ENCODE peak calls at places on chromosome 1, in ten cellular contexts. B, O, K, E, Q, L, R, N, T and Z are unnamed samples.

GRCh38 chr1:230792691-230793462 is 45.7 kb downstream of the CAPN9 start:
- DNase-seq in B (no peak), O (no peak), K (no peak), E (no peak), Q (peak), L (peak), R (no peak), N (no peak), T (no peak), Z (no peak)

GRCh38 chr1:99963041-99963795 is 6.6 kb upstream of the SLC35A3 start:
- DNase-seq in B (no peak), O (no peak), K (no peak), E (no peak), Q (peak), L (no peak), R (no peak), N (no peak), T (no peak), Z (peak)

GRCh38 chr1:3772027-3772714 is 378 bp upstream of the SMIM1 start:
- DNase-seq in B (peak), O (peak), K (peak), E (peak), Q (peak), L (peak), R (peak), N (peak), T (peak), Z (peak)

GRCh38 chr1:183505338-183506089 is 33.2 kb downstream of the SMG7 start:
- DNase-seq in B (no peak), O (no peak), K (no peak), E (no peak), Q (no peak), L (no peak), R (no peak), N (no peak), T (no peak), Z (no peak)

GRCh38 chr1:21277178-21277577 is 13.1 kb downstream of the ECE1 start:
- DNase-seq in B (no peak), O (no peak), K (no peak), E (no peak), Q (no peak), L (no peak), R (no peak), N (no peak), T (no peak), Z (peak)

GRCh38 chr1:89952021-89952995 is 42.6 kb upstream of the ZNF326 start:
- DNase-seq in B (no peak), O (no peak), K (no peak), E (no peak), Q (peak), L (peak), R (no peak), N (no peak), T (no peak), Z (no peak)

GRCh38 chr1:50333595-50333974 is 89.7 kb downstream of the DMRTA2 start:
- DNase-seq in B (peak), O (no peak), K (peak), E (peak), Q (peak), L (peak), R (peak), N (peak), T (no peak), Z (peak)

GRCh38 chr1:228756457-228756856 is 21.2 kb downstream of the RHOU start:
- DNase-seq in B (no peak), O (no peak), K (no peak), E (no peak), Q (no peak), L (no peak), R (no peak), N (no peak), T (no peak), Z (no peak)

GRCh38 chr1:28509705-28510349 is 4.0 kb downstream of the RCC1 start:
- DNase-seq in B (no peak), O (no peak), K (no peak), E (no peak), Q (no peak), L (no peak), R (no peak), N (no peak), T (no peak), Z (no peak)

GRCh38 chr1:151175910-151176309 is at the start of gene TMOD4:
- DNase-seq in B (no peak), O (no peak), K (no peak), E (no peak), Q (peak), L (peak), R (no peak), N (no peak), T (no peak), Z (peak)

GRCh38 chr1:52913014-52913413 is 8.5 kb downstream of the ECHDC2 start:
- DNase-seq in B (no peak), O (no peak), K (no peak), E (no peak), Q (no peak), L (no peak), R (no peak), N (no peak), T (no peak), Z (no peak)
- TF ChIP-seq POLR2A in B (no peak), O (no peak), K (no peak), E (no peak), Q (no peak), L (no peak), R (no peak), N (no peak), T (no peak), Z (no peak)

DNA sequence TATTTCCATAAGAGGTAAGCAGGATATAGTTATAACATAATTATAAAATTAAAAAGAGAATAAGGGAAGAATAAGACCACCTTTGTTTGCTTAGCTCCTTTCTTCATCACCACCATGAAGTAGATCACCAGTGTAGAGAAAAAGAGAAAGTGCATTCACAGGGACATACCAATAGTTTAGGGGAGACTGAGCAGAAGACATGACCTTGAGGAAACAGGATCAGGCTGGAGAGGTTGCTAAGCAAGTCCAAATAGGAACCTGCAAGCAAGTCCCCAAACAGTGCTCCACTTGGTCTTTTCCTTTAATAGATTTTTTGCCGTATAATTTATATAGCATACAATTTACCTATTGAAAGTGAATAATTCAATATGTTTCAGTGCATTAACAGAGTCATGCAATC is 63.0 kb downstream of the KCNT2 start:
- DNase-seq in B (no peak), O (no peak), K (no peak), E (no peak), Q (no peak), L (no peak), R (no peak), N (no peak), T (no peak), Z (no peak)
- TF ChIP-seq POLR2A in B (no peak), O (no peak), K (no peak), E (no peak), Q (no peak), L (no peak), R (no peak), N (no peak), T (no peak), Z (no peak)

GRCh38 chr1:160588468-160588867 is 9.2 kb upstream of the CD84 start:
- DNase-seq in B (no peak), O (no peak), K (no peak), E (no peak), Q (no peak), L (no peak), R (no peak), N (no peak), T (no peak), Z (no peak)
- TF ChIP-seq POLR2A in B (no peak), O (no peak), K (no peak), E (no peak), Q (no peak), L (no peak), R (no peak), N (no peak), T (no peak), Z (no peak)

DNA sequence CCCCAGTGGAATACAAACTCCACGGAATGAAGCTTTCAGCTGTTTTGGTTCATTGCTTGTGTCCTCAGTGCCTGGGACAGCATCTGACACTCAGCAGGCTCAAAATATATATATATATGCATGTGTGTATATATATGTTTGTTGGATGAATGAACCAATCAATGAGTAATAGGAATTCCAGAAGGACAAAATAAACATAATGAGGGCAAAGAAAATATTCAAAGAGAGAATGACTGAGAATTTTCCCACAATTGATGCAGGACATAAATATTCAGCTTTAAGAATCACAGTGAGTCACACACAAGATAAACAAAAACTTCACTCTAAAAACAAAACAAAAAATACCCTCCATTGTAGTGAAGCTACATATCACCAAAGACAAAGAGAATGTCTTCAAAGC is 64.0 kb downstream of the CHD5 start:
- DNase-seq in B (no peak), O (no peak), K (no peak), E (no peak), Q (peak), L (peak), R (no peak), N (no peak), T (no peak), Z (peak)
- TF ChIP-seq POLR2A in B (no peak), O (no peak), K (no peak), E (no peak), Q (no peak), L (no peak), R (no peak), N (no peak), T (no peak), Z (no peak)

DNA sequence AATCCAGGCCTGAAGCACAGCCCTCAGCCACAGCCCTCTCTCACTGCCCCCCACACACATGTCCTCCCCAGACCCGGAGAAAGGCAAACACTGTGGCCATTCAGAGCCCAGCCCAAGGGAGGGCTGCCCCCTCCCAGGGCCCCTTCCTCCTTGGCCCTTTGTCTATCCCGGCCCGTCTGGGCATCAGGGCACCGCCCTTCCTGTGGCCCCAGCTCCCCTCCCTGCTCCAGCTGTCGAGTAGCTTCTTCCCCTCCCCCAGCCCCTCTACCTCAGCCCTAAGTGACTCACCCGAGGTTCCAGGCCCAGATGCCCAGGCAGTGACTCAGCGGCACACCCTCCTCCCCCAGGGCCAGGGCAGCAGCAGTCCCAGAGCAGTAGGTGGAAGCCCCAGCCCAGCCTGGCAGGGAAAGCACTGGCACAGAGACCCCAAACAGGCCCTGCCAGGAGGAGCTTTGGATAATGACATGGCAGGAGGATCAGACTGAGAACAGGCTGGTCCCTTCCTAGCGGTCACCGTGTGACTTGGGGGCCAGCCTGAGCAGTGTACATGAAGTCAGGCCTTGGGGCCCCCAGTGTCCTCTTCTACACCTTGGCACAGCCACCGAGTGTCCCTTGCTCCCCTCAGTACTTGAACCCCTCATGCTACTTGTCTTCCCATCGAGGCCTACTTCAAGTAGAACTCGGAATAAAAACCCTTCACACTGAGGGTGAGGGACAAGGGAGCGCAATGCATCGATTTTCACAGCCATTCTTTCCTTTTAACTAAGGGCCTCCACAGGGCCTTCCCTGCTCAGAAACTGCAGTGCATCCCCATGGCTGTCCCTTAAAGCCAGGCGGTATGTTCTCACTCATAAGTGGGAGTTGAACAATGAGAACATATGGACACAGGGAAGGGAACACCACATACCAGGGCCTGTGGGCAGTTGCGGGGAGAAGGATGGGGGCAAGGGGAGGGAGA is 1.0 kb upstream of the S100A2 start:
- DNase-seq in B (peak), O (peak), K (peak), E (peak), Q (peak), L (peak), R (peak), N (peak), T (peak), Z (peak)
- TF ChIP-seq POLR2A in B (peak), O (peak), K (peak), E (no peak), Q (peak), L (no peak), R (peak), N (no peak), T (peak), Z (no peak)

GRCh38 chr1:161747789-161748188 is 1.8 kb upstream of the DUSP12 start:
- DNase-seq in B (no peak), O (no peak), K (no peak), E (no peak), Q (no peak), L (no peak), R (no peak), N (no peak), T (no peak), Z (no peak)

GRCh38 chr1:161749509-161750407 is at the start of gene DUSP12:
- DNase-seq in B (peak), O (peak), K (peak), E (peak), Q (peak), L (peak), R (peak), N (peak), T (peak), Z (peak)
- TF ChIP-seq POLR2A in B (peak), O (peak), K (peak), E (peak), Q (peak), L (peak), R (peak), N (peak), T (peak), Z (peak)

GRCh38 chr1:30041741-30042437 is 681.5 kb downstream of the MATN1 start:
- DNase-seq in B (no peak), O (no peak), K (no peak), E (no peak), Q (no peak), L (no peak), R (no peak), N (no peak), T (no peak), Z (no peak)

GRCh38 chr1:30044745-30045144 is 678.6 kb downstream of the MATN1 start:
- DNase-seq in B (no peak), O (no peak), K (no peak), E (no peak), Q (no peak), L (no peak), R (no peak), N (no peak), T (no peak), Z (no peak)

GRCh38 chr1:30043731-30044408 is 679.5 kb downstream of the MATN1 start:
- DNase-seq in B (no peak), O (no peak), K (no peak), E (no peak), Q (no peak), L (no peak), R (no peak), N (no peak), T (no peak), Z (no peak)

GRCh38 chr1:30043256-30043655 is 680.1 kb downstream of the MATN1 start:
- DNase-seq in B (no peak), O (no peak), K (no peak), E (no peak), Q (no peak), L (no peak), R (no peak), N (no peak), T (no peak), Z (no peak)

DNA sequence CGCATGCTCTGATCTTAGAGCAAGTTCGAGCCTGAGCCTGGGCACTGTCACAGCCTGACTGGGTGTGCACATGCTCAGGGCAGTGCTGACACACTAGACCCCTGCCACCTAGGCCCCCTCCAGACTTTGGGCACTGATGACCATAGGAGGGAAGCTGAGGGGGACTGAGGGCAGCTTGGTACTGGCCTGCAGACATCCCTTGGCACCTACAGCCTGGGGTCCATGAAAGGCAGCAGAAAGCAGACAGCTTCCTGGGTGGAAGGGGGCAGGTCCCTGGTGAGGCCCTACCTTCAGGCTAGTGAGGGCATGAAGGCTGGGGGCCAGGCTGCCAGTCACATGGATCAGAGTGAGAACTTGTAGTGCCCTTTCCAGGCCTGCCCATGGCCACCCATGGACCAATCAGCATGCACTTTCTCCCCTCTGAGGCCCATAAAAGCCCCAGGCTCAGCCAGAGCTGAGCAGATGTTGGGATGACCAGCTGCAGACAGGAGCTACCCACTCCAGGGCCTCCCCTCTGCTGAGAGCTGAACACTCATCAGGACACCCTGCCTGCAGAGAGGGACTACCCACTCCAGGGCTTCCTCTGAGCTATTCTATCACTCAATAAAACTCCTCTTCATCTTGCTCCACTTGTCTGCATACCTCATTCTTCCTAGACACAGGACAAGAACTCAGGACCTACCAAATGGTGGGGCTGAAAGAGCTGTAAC is 680.8 kb downstream of the MATN1 start:
- DNase-seq in B (no peak), O (no peak), K (no peak), E (no peak), Q (no peak), L (no peak), R (no peak), N (no peak), T (no peak), Z (no peak)
- TF ChIP-seq POLR2A in B (no peak), O (no peak), K (no peak), E (no peak), Q (no peak), L (no peak), R (no peak), N (no peak), T (no peak), Z (no peak)

GRCh38 chr1:38000529-38001453 is 4.5 kb downstream of the FHL3 start:
- DNase-seq in B (peak), O (no peak), K (peak), E (no peak), Q (peak), L (no peak), R (no peak), N (no peak), T (no peak), Z (peak)
- TF ChIP-seq POLR2A in B (no peak), O (no peak), K (no peak), E (no peak), Q (no peak), L (no peak), R (no peak), N (no peak), T (no peak), Z (peak)